ENCODE peak calls at places on chromosomes 16 and 17, in nine cellular contexts. P is cardiac fibroblast; X is CD8-positive, alpha-beta T cell; V is AG10803; U is cardiac muscle cell; K is uterus; Y is Caco-2; Z is AG04450; G is right atrium auricular region. L is an unnamed sample.

GRCh38 chr17:44007346-44008204 is 3.2 kb downstream of the NAGS start:
- DNase-seq in X (no peak), V (no peak), G (no peak), K (no peak), P (peak), Y (no peak), Z (no peak), U (no peak), L (no peak)

GRCh38 chr16:72952404-72953301 is 95.3 kb downstream of the ZFHX3 start:
- DNase-seq in P (peak), K (no peak), U (no peak), Y (no peak), V (peak), X (no peak), Z (peak), G (no peak), L (no peak)

GRCh38 chr17:31509095-31509804 is 117.8 kb downstream of the RAB11FIP4 start:
- DNase-seq in G (no peak), Y (no peak), K (no peak), X (no peak), U (no peak), Z (no peak), P (no peak), V (no peak), L (no peak)

GRCh38 chr17:72665841-72666518 is 426.5 kb downstream of the SLC39A11 start:
- DNase-seq in V (peak), G (no peak), U (no peak), X (no peak), K (no peak), P (no peak), Y (no peak), Z (no peak), L (no peak)

GRCh38 chr16:12503201-12503600 is 300.5 kb downstream of the CPPED1 start:
- DNase-seq in U (no peak), G (no peak), P (no peak), Z (no peak), Y (no peak), V (no peak), X (no peak), K (no peak), L (no peak)

GRCh38 chr16:17439580-17439979 is 31.2 kb downstream of the XYLT1 start:
- DNase-seq in Y (no peak), Z (no peak), G (no peak), X (no peak), V (no peak), K (no peak), U (no peak), P (no peak), L (no peak)

GRCh38 chr16:86571197-86571915 is 4.7 kb downstream of the FOXC2 start:
- DNase-seq in G (no peak), V (no peak), X (no peak), Z (no peak), U (no peak), P (no peak), Y (no peak), K (no peak), L (no peak)

GRCh38 chr16:54929090-54930033 is 1.3 kb upstream of the IRX5 start:
- DNase-seq in U (peak), X (peak), Z (peak), V (peak), P (peak), K (peak), G (peak), Y (peak), L (peak)

GRCh38 chr16:22250522-22250921 is 44.4 kb downstream of the EEF2K start:
- DNase-seq in Y (no peak), P (peak), Z (no peak), U (no peak), K (no peak), G (no peak), X (no peak), V (peak), L (no peak)

GRCh38 chr17:40966848-40967247 is at the start of gene KRT39:
- DNase-seq in Y (no peak), Z (no peak), P (no peak), G (no peak), K (no peak), X (no peak), V (no peak), U (no peak), L (no peak)

GRCh38 chr17:40961586-40961985 is 5.2 kb downstream of the KRT39 start:
- DNase-seq in K (no peak), X (no peak), U (no peak), Z (no peak), G (no peak), V (no peak), Y (no peak), P (no peak), L (no peak)

GRCh38 chr17:40962059-40962561 is 4.6 kb downstream of the KRT39 start:
- DNase-seq in K (no peak), Z (no peak), P (no peak), U (no peak), Y (no peak), V (no peak), X (no peak), G (no peak), L (no peak)

GRCh38 chr17:40960144-40960543 is 6.6 kb downstream of the KRT39 start:
- DNase-seq in Z (peak), P (peak), G (no peak), Y (no peak), U (no peak), K (no peak), V (no peak), X (no peak), L (no peak)

DNA sequence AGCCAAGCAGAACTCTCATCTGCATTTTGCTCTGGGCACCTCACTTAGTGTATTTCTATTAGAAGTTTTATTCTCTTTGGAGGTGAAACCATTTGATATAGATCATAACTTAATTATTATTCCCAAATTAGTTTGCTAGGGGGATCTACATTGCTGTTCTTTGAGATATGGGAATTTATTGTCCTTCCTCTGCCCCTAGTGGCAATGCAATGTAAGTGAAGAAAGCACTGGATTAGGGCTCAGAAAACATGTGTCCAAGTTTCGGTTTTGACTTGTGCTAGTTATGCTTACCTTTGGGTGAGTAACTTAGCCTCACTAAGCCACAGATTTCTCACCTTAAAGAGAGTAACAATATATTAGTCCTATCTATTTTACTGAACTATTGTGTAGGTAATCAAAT is 2.9 kb downstream of the KRT39 start:
- DNase-seq in Z (no peak), V (no peak), K (no peak), X (no peak), Y (no peak), U (no peak), G (no peak), P (peak), L (peak)
- TF ChIP-seq CTCF in Z (peak), V (peak), K (peak), X (peak), Y (peak), U (peak), G (peak), P (peak), L (peak)

GRCh38 chr17:79741401-79741750 is 10.6 kb downstream of the ENPP7 start:
- DNase-seq in V (no peak), Z (no peak), Y (no peak), P (no peak), X (no peak), U (no peak), G (no peak), K (no peak), L (no peak)
- H3K4me3 ChIP-seq in V (no peak), Z (no peak), Y (peak), P (no peak), X (no peak), U (peak), G (no peak), K (no peak), L (no peak)

DNA sequence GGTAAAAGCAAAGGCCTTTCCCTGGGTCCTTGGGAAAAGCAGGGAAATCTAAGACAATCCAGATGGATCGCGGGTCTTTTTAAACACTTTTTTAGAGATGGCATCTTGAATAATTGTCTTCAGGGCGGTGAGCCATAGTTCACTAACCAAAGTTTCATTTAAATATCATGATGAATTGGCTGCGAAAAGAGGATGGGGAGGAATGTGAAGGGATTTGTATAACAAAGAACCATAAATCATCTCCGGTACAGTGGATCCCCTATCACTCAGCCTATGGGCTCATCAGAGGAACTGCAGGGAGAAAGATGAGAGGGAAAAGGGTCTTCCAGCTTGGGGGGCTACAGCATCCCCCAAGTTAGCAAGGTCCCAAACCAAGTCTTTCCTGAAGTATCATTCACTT is 16.6 kb upstream of the DDX52 start:
- DNase-seq in Y (no peak), V (no peak), U (no peak), K (no peak), Z (no peak), P (no peak), G (no peak), X (no peak), L (no peak)
- TF ChIP-seq CTCF in Y (no peak), V (no peak), U (no peak), K (no peak), Z (no peak), P (no peak), G (no peak), X (no peak), L (no peak)

DNA sequence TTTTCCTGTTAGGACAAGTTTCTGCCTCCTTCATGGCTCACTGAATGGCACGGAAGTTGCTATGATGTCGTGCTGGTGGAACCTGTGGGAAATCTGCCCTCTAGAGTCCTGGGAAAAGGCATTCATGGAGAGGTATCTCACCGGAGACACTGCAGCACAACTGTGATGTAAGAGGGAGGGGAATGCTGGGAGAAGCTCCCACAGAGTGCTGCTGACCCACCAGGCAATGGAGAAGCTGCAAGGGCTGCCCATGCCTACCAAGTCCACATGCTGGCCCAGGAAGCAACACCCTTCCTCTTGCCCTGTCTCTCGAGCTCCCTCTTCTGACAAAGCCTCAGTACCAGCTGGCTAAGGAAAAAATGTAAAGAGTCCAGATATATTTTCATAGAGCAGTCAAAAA is 45.2 kb upstream of the SLC5A11 start:
- DNase-seq in K (no peak), X (no peak), P (peak), U (peak), V (peak), Y (peak), Z (no peak), G (no peak), L (no peak)
- H3K4me3 ChIP-seq in K (no peak), X (no peak), P (no peak), U (no peak), V (no peak), Y (no peak), Z (no peak), G (no peak), L (no peak)

L was measured in GM12864.